ENCODE peak calls at places on chromosomes 1 and 21, in seven cellular contexts. A is DMS79; I is left ventricle myocardium superior; F is fibroblast of lung; T is cardiac fibroblast; C is ACHN; B is effector CD8-positive, alpha-beta T cell. D is an unnamed sample.

GRCh38 chr1:152166966-152167365 is 7.9 kb upstream of the RPTN start:
- DNase-seq in F (no peak), C (no peak), B (no peak), I (no peak), T (no peak), A (no peak), D (no peak)

GRCh38 chr1:59696421-59697115 is 118.2 kb upstream of the HOOK1 start:
- DNase-seq in B (no peak), I (no peak), C (no peak), F (no peak), T (no peak), A (no peak), D (no peak)

GRCh38 chr1:111937147-111937725 is 52.2 kb downstream of the KCND3 start:
- DNase-seq in A (no peak), F (no peak), I (no peak), B (no peak), C (no peak), T (no peak), D (no peak)

GRCh38 chr21:25912402-25912746 is 177.6 kb downstream of the GABPA start:
- DNase-seq in A (no peak), B (no peak), C (no peak), F (no peak), T (no peak), I (no peak), D (no peak)

GRCh38 chr1:24048205-24048869 is 63.6 kb downstream of the MYOM3 start:
- DNase-seq in A (no peak), T (peak), I (no peak), B (no peak), F (peak), C (no peak), D (no peak)

GRCh38 chr1:38587734-38588133 is 271.8 kb downstream of the RRAGC start:
- DNase-seq in C (no peak), T (no peak), B (no peak), F (no peak), A (no peak), I (peak), D (no peak)

GRCh38 chr1:186708578-186709203 is 28.5 kb upstream of the PTGS2 start:
- DNase-seq in B (no peak), F (peak), C (peak), I (no peak), A (no peak), T (peak), D (no peak)

GRCh38 chr1:228367798-228368791 is 38.5 kb downstream of the TRIM11 start:
- DNase-seq in B (no peak), C (no peak), A (no peak), T (no peak), F (no peak), I (peak), D (no peak)

GRCh38 chr21:34589511-34590282 is 25.2 kb downstream of the RCAN1 start:
- DNase-seq in F (no peak), C (no peak), B (no peak), A (no peak), T (no peak), I (no peak), D (no peak)

GRCh38 chr1:65480684-65481405 is 60.4 kb downstream of the LEPR start:
- DNase-seq in I (no peak), T (no peak), C (no peak), F (no peak), A (no peak), B (no peak), D (no peak)

GRCh38 chr1:16076871-16077250 is 3.4 kb upstream of the FAM131C start:
- DNase-seq in F (peak), C (peak), B (no peak), I (peak), A (no peak), T (peak), D (no peak)

GRCh38 chr1:15848143-15848928 is 829 bp downstream of the SPEN start:
- DNase-seq in I (peak), B (peak), C (peak), A (no peak), T (peak), F (peak), D (no peak)

GRCh38 chr1:9659328-9659727 is 7.8 kb downstream of the PIK3CD start:
- DNase-seq in I (no peak), A (no peak), B (no peak), F (peak), C (no peak), T (peak), D (no peak)

GRCh38 chr1:40625076-40625475 is 40.4 kb downstream of the RIMS3 start:
- DNase-seq in I (peak), B (no peak), C (peak), A (no peak), F (no peak), T (peak), D (peak)

GRCh38 chr1:157249326-157249725 is 111.1 kb upstream of the ETV3 start:
- DNase-seq in F (no peak), T (peak), B (no peak), C (no peak), I (no peak), A (no peak), D (no peak)

GRCh38 chr1:91846007-91846620 is 39.8 kb downstream of the TGFBR3 start:
- DNase-seq in F (peak), B (no peak), T (peak), I (peak), A (peak), C (no peak), D (no peak)

D was measured in cerebellar nuclear complex.